ENCODE peak calls at places on chromosomes 13 and 19, in ten cellular contexts. W, G, A, Z, H, I, M, U, Y and R are unnamed samples.

GRCh38 chr13:35914662-35915061 is 216.5 kb downstream of the DCLK1 start:
- DNase-seq in W (no peak), G (no peak), A (no peak), Z (no peak), H (no peak), I (no peak), M (no peak), U (no peak), Y (no peak), R (no peak)

GRCh38 chr19:2551172-2551863 is 75.4 kb downstream of the GADD45B start:
- DNase-seq in W (no peak), G (no peak), A (no peak), Z (no peak), H (no peak), I (no peak), M (peak), U (no peak), Y (no peak), R (no peak)

GRCh38 chr19:27674701-27675100 is 1538.2 kb downstream of the UQCRFS1 start:
- DNase-seq in W (no peak), G (no peak), A (no peak), Z (no peak), H (no peak), I (no peak), M (no peak), U (no peak), Y (no peak), R (no peak)

GRCh38 chr13:111937763-111938375 is 129.1 kb upstream of the SOX1 start:
- DNase-seq in W (no peak), G (peak), A (no peak), Z (peak), H (no peak), I (no peak), M (no peak), U (no peak), Y (no peak), R (no peak)

GRCh38 chr19:8566855-8567254 is 10.4 kb downstream of the MYO1F start:
- DNase-seq in W (no peak), G (no peak), A (no peak), Z (no peak), H (no peak), I (no peak), M (no peak), U (no peak), Y (no peak), R (no peak)

GRCh38 chr13:84844473-84844872 is 954.7 kb downstream of the SLITRK6 start:
- DNase-seq in W (no peak), G (no peak), A (no peak), Z (peak), H (no peak), I (no peak), M (no peak), U (no peak), Y (no peak), R (peak)

GRCh38 chr19:2034729-2035589 is 16.1 kb downstream of the MKNK2 start:
- DNase-seq in W (peak), G (peak), A (peak), Z (peak), H (no peak), I (peak), M (peak), U (no peak), Y (no peak), R (peak)

GRCh38 chr13:33676700-33677048 is 141.3 kb upstream of the RFC3 start:
- DNase-seq in W (no peak), G (peak), A (no peak), Z (peak), H (no peak), I (peak), M (no peak), U (no peak), Y (no peak), R (no peak)

GRCh38 chr19:17779281-17779930 is 15.5 kb upstream of the B3GNT3 start:
- DNase-seq in W (no peak), G (peak), A (no peak), Z (peak), H (no peak), I (no peak), M (no peak), U (no peak), Y (no peak), R (no peak)

GRCh38 chr19:50003810-50004419 is 21.3 kb downstream of the VRK3 start:
- DNase-seq in W (peak), G (peak), A (no peak), Z (peak), H (no peak), I (peak), M (no peak), U (peak), Y (peak), R (peak)